ENCODE peak calls at places on chromosomes 16 and 17, in ten cellular contexts. Z is right cardiac atrium, G is fibroblast of the aortic adventitia, X is fibroblast of pulmonary artery, W is fibroblast of lung, B is mesendoderm, D is uterus, Q is small intestine, R is left ventricle myocardium inferior, A is lung. J is an unnamed sample.

GRCh38 chr17:69198238-69198637 is 30.4 kb downstream of the ABCA10 start:
- DNase-seq in D (no peak), R (no peak), Q (no peak), W (no peak), A (no peak), Z (no peak), X (no peak), B (no peak), G (no peak), J (no peak)

GRCh38 chr17:41491476-41491875 is 1.8 kb upstream of the KRT36 start:
- DNase-seq in Q (no peak), W (no peak), X (no peak), Z (no peak), B (no peak), G (no peak), A (no peak), R (no peak), D (no peak), J (no peak)

GRCh38 chr17:1865252-1866037 is 35.6 kb downstream of the RPA1 start:
- DNase-seq in R (no peak), D (no peak), Z (no peak), G (peak; percentile 51), W (peak; percentile 4), B (peak; percentile 32), Q (peak; percentile 71), X (peak; percentile 59), A (no peak), J (peak; percentile 76)

GRCh38 chr17:40841246-40841645 is 18.8 kb upstream of the KRT10 start:
- DNase-seq in R (no peak), Z (no peak), W (no peak), X (no peak), D (no peak), G (no peak), B (no peak), Q (no peak), A (no peak), J (no peak)

GRCh38 chr16:84959784-84960417 is 51.4 kb downstream of the ZDHHC7 start:
- DNase-seq in D (no peak), W (no peak), Q (no peak), B (no peak), A (no peak), G (no peak), Z (no peak), R (no peak), X (no peak), J (no peak)

GRCh38 chr16:51898872-51899271 is 648.1 kb downstream of the TOX3 start:
- DNase-seq in Q (no peak), W (no peak), D (no peak), R (no peak), X (peak; percentile 33), Z (no peak), G (no peak), A (no peak), B (peak; percentile 6), J (no peak)

GRCh38 chr17:76585048-76585648 is 512 bp downstream of the ST6GALNAC2 start:
- DNase-seq in R (no peak), G (no peak), W (peak; percentile 36), D (no peak), X (no peak), A (no peak), Q (peak; percentile 32), Z (peak; percentile 57), B (peak; percentile 21), J (no peak)

GRCh38 chr17:63138713-63139112 is 172.7 kb downstream of the TANC2 start:
- DNase-seq in X (no peak), D (no peak), G (no peak), B (no peak), W (peak; percentile 56), A (no peak), Q (no peak), R (no peak), Z (no peak), J (no peak)

GRCh38 chr16:49277386-49277742 is 4.3 kb downstream of the CBLN1 start:
- DNase-seq in B (no peak), R (no peak), W (no peak), G (no peak), A (no peak), Z (no peak), X (no peak), D (no peak), Q (no peak), J (no peak)

GRCh38 chr17:18949566-18949965 is 2.4 kb upstream of the SLC5A10 start:
- DNase-seq in X (peak; percentile 68), D (no peak), R (peak; percentile 37), Z (no peak), A (no peak), Q (no peak), G (peak; percentile 62), B (no peak), W (no peak), J (no peak)

GRCh38 chr16:67206129-67206837 is 7.4 kb downstream of the ELMO3 start:
- DNase-seq in Q (no peak), W (no peak), B (no peak), X (no peak), Z (no peak), G (no peak), D (no peak), R (no peak), A (no peak), J (no peak)

GRCh38 chr16:67942200-67942509 is 1.8 kb downstream of the LCAT start:
- DNase-seq in B (peak; percentile 75), G (peak; percentile 30), Q (peak; percentile 40), A (no peak), D (no peak), X (peak; percentile 44), W (no peak), R (no peak), Z (no peak), J (no peak)

GRCh38 chr16:23843143-23843542 is 7.4 kb downstream of the PRKCB start:
- DNase-seq in R (no peak), G (no peak), Q (no peak), A (no peak), X (no peak), Z (no peak), D (no peak), W (no peak), B (no peak), J (no peak)

GRCh38 chr16:23852794-23853562 is 17.2 kb downstream of the PRKCB start:
- DNase-seq in Q (no peak), Z (no peak), X (no peak), R (no peak), G (no peak), W (no peak), D (no peak), A (no peak), B (no peak), J (no peak)

GRCh38 chr16:23848958-23849357 is 13.2 kb downstream of the PRKCB start:
- DNase-seq in Z (no peak), R (no peak), G (no peak), Q (no peak), X (no peak), A (no peak), W (no peak), B (no peak), D (no peak), J (no peak)

GRCh38 chr16:23847251-23847650 is 11.5 kb downstream of the PRKCB start:
- DNase-seq in A (no peak), Q (no peak), Z (no peak), X (no peak), G (no peak), D (no peak), W (no peak), B (no peak), R (no peak), J (no peak)

GRCh38 chr16:23847938-23848337 is 12.2 kb downstream of the PRKCB start:
- DNase-seq in Z (no peak), B (no peak), D (no peak), X (no peak), W (no peak), Q (peak; percentile 17), G (no peak), R (no peak), A (no peak), J (no peak)
- H3K4me3 ChIP-seq in Z (no peak overlapping the region), B (no peak overlapping the region), D (no peak overlapping the region), X (no peak overlapping the region), W (no peak overlapping the region), Q (no peak overlapping the region), G (no peak overlapping the region), R (no peak overlapping the region), A (no peak overlapping the region), J (no peak overlapping the region)

GRCh38 chr16:89096042-89096717 is 2.5 kb downstream of the ACSF3 start:
- DNase-seq in G (no peak), Q (no peak), B (no peak), R (no peak), D (no peak), X (no peak), Z (no peak), W (no peak), A (no peak), J (no peak)
- H3K4me3 ChIP-seq in G (no peak overlapping the region), Q (no peak overlapping the region), B (no peak overlapping the region), R (no peak overlapping the region), D (no peak overlapping the region), X (no peak overlapping the region), Z (no peak overlapping the region), W (no peak overlapping the region), A (no peak overlapping the region), J (no peak overlapping the region)

GRCh38 chr17:6936370-6937028 is 59.4 kb upstream of the ALOX12 start:
- DNase-seq in X (peak; percentile 26), R (no peak), G (no peak), B (no peak), W (peak; percentile 24), D (peak; percentile 32), Q (peak; percentile 24), Z (no peak), A (peak; percentile 40), J (peak; percentile 35)
- H3K4me3 ChIP-seq in X (peak overlapping the region; percentile 53), R (peak overlapping the region; percentile 63), G (peak overlapping the region; percentile 57), B (no peak overlapping the region), W (peak overlapping the region; percentile 62), D (peak overlapping the region; percentile 19), Q (peak overlapping the region; percentile 31), Z (peak overlapping the region; percentile 41), A (no peak overlapping the region), J (no peak overlapping the region)

GRCh38 chr17:46167267-46167666 is 26.0 kb downstream of the KANSL1 start:
- DNase-seq in X (no peak), A (no peak), W (peak; percentile 12), R (no peak), Q (no peak), G (no peak), Z (no peak), D (no peak), B (no peak), J (no peak)
- H3K4me3 ChIP-seq in X (no peak overlapping the region), A (no peak overlapping the region), W (no peak overlapping the region), R (no peak overlapping the region), Q (no peak overlapping the region), G (no peak overlapping the region), Z (no peak overlapping the region), D (no peak overlapping the region), B (no peak overlapping the region), J (no peak overlapping the region)

GRCh38 chr17:30495586-30495985 is 18.4 kb downstream of the GOSR1 start:
- DNase-seq in Q (no peak), A (no peak), Z (no peak), R (no peak), D (no peak), W (no peak), X (no peak), B (no peak), G (no peak), J (no peak)
- H3K4me3 ChIP-seq in Q (no peak overlapping the region), A (no peak overlapping the region), Z (no peak overlapping the region), R (no peak overlapping the region), D (no peak overlapping the region), W (no peak overlapping the region), X (no peak overlapping the region), B (no peak overlapping the region), G (no peak overlapping the region), J (no peak overlapping the region)